ENCODE peak calls at places on chromosome 21, in ten cellular contexts. One of them, this sample, is unnamed.
A peak's percentile ranks its signal among the peaks of the same experiment; 100 is the strongest.

GRCh38 chr21:44956356-44957046 is 16.7 kb downstream of the SLX9 start:
- DNase-seq in kidney tubule cell: no peak
- DNase-seq in stimulated activated CD4-positive, alpha-beta T cell treated with anti-CD3 and anti-CD28 coated beads, Interleukin-4, amount 100 ng/mL, for 4 hours: no peak
- DNase-seq in cardiac muscle cell: no peak
- DNase-seq in CD8-positive, alpha-beta T cell: no peak
- DNase-seq in activated naive CD4-positive, alpha-beta T cell: no peak
- DNase-seq in effector memory CD8-positive, alpha-beta T cell: no peak
- DNase-seq in astrocyte: no peak
- DNase-seq in NCI-H1694 treated with DMSO at 0.1 percent for 48 hours: no peak
- DNase-seq in T-cell: no peak
- DNase-seq in this sample: no peak

GRCh38 chr21:34514576-34515135 is 2.6 kb upstream of the KCNE1 start:
- DNase-seq in kidney tubule cell: peak; percentile 78
- DNase-seq in stimulated activated CD4-positive, alpha-beta T cell treated with anti-CD3 and anti-CD28 coated beads, Interleukin-4, amount 100 ng/mL, for 4 hours: no peak
- DNase-seq in cardiac muscle cell: no peak
- DNase-seq in CD8-positive, alpha-beta T cell: no peak
- DNase-seq in activated naive CD4-positive, alpha-beta T cell: no peak
- DNase-seq in effector memory CD8-positive, alpha-beta T cell: no peak
- DNase-seq in astrocyte: peak; percentile 39
- DNase-seq in NCI-H1694 treated with DMSO at 0.1 percent for 48 hours: no peak
- DNase-seq in T-cell: no peak
- DNase-seq in this sample: peak; percentile 28

GRCh38 chr21:34509151-34509550 is 2.9 kb downstream of the KCNE1 start:
- DNase-seq in kidney tubule cell: no peak
- DNase-seq in stimulated activated CD4-positive, alpha-beta T cell treated with anti-CD3 and anti-CD28 coated beads, Interleukin-4, amount 100 ng/mL, for 4 hours: no peak
- DNase-seq in cardiac muscle cell: no peak
- DNase-seq in CD8-positive, alpha-beta T cell: no peak
- DNase-seq in activated naive CD4-positive, alpha-beta T cell: no peak
- DNase-seq in effector memory CD8-positive, alpha-beta T cell: no peak
- DNase-seq in astrocyte: no peak
- DNase-seq in NCI-H1694 treated with DMSO at 0.1 percent for 48 hours: no peak
- DNase-seq in T-cell: no peak
- DNase-seq in this sample: no peak

GRCh38 chr21:33011462-33011861 is 14.3 kb upstream of the OLIG2 start:
- DNase-seq in kidney tubule cell: peak; percentile 97
- DNase-seq in stimulated activated CD4-positive, alpha-beta T cell treated with anti-CD3 and anti-CD28 coated beads, Interleukin-4, amount 100 ng/mL, for 4 hours: no peak
- DNase-seq in cardiac muscle cell: peak; percentile 27
- DNase-seq in CD8-positive, alpha-beta T cell: no peak
- DNase-seq in activated naive CD4-positive, alpha-beta T cell: no peak
- DNase-seq in effector memory CD8-positive, alpha-beta T cell: no peak
- DNase-seq in astrocyte: peak; percentile 55
- DNase-seq in NCI-H1694 treated with DMSO at 0.1 percent for 48 hours: no peak
- DNase-seq in T-cell: no peak
- DNase-seq in this sample: peak; percentile 75

GRCh38 chr21:32613436-32614043 is 1.4 kb upstream of the CFAP298 start:
- DNase-seq in kidney tubule cell: no peak
- DNase-seq in stimulated activated CD4-positive, alpha-beta T cell treated with anti-CD3 and anti-CD28 coated beads, Interleukin-4, amount 100 ng/mL, for 4 hours: no peak
- DNase-seq in cardiac muscle cell: no peak
- DNase-seq in CD8-positive, alpha-beta T cell: no peak
- DNase-seq in activated naive CD4-positive, alpha-beta T cell: no peak
- DNase-seq in effector memory CD8-positive, alpha-beta T cell: no peak
- DNase-seq in astrocyte: no peak
- DNase-seq in NCI-H1694 treated with DMSO at 0.1 percent for 48 hours: no peak
- DNase-seq in T-cell: no peak
- DNase-seq in this sample: no peak

GRCh38 chr21:44555200-44555875 is 3.3 kb downstream of the KRTAP10-3 start:
- DNase-seq in kidney tubule cell: no peak
- DNase-seq in stimulated activated CD4-positive, alpha-beta T cell treated with anti-CD3 and anti-CD28 coated beads, Interleukin-4, amount 100 ng/mL, for 4 hours: no peak
- DNase-seq in cardiac muscle cell: no peak
- DNase-seq in CD8-positive, alpha-beta T cell: no peak
- DNase-seq in activated naive CD4-positive, alpha-beta T cell: no peak
- DNase-seq in effector memory CD8-positive, alpha-beta T cell: no peak
- DNase-seq in astrocyte: no peak
- DNase-seq in NCI-H1694 treated with DMSO at 0.1 percent for 48 hours: no peak
- DNase-seq in T-cell: no peak
- DNase-seq in this sample: no peak

GRCh38 chr21:38494254-38494648 is 4.0 kb downstream of the ERG start:
- DNase-seq in kidney tubule cell: no peak
- DNase-seq in stimulated activated CD4-positive, alpha-beta T cell treated with anti-CD3 and anti-CD28 coated beads, Interleukin-4, amount 100 ng/mL, for 4 hours: no peak
- DNase-seq in cardiac muscle cell: no peak
- DNase-seq in CD8-positive, alpha-beta T cell: no peak
- DNase-seq in activated naive CD4-positive, alpha-beta T cell: no peak
- DNase-seq in effector memory CD8-positive, alpha-beta T cell: no peak
- DNase-seq in astrocyte: peak; percentile 21
- DNase-seq in NCI-H1694 treated with DMSO at 0.1 percent for 48 hours: no peak
- DNase-seq in T-cell: no peak
- DNase-seq in this sample: no peak

GRCh38 chr21:39518055-39518844 is 66.5 kb downstream of the SH3BGR start:
- DNase-seq in kidney tubule cell: peak; percentile 71
- DNase-seq in stimulated activated CD4-positive, alpha-beta T cell treated with anti-CD3 and anti-CD28 coated beads, Interleukin-4, amount 100 ng/mL, for 4 hours: peak; percentile 19
- DNase-seq in cardiac muscle cell: peak; percentile 57
- DNase-seq in CD8-positive, alpha-beta T cell: peak; percentile 13
- DNase-seq in activated naive CD4-positive, alpha-beta T cell: no peak
- DNase-seq in effector memory CD8-positive, alpha-beta T cell: peak; percentile 23
- DNase-seq in astrocyte: peak; percentile 27
- DNase-seq in NCI-H1694 treated with DMSO at 0.1 percent for 48 hours: peak; percentile 86
- DNase-seq in T-cell: peak; percentile 8
- DNase-seq in this sample: no peak

GRCh38 chr21:35423694-35424093 is 374.6 kb upstream of the RUNX1 start:
- DNase-seq in kidney tubule cell: no peak
- DNase-seq in stimulated activated CD4-positive, alpha-beta T cell treated with anti-CD3 and anti-CD28 coated beads, Interleukin-4, amount 100 ng/mL, for 4 hours: no peak
- DNase-seq in cardiac muscle cell: peak; percentile 77
- DNase-seq in CD8-positive, alpha-beta T cell: no peak
- DNase-seq in activated naive CD4-positive, alpha-beta T cell: no peak
- DNase-seq in effector memory CD8-positive, alpha-beta T cell: no peak
- DNase-seq in astrocyte: peak; percentile 39
- DNase-seq in NCI-H1694 treated with DMSO at 0.1 percent for 48 hours: no peak
- DNase-seq in T-cell: no peak
- DNase-seq in this sample: no peak

GRCh38 chr21:29175408-29176147 is 45.1 kb downstream of the MAP3K7CL start:
- DNase-seq in kidney tubule cell: no peak
- DNase-seq in stimulated activated CD4-positive, alpha-beta T cell treated with anti-CD3 and anti-CD28 coated beads, Interleukin-4, amount 100 ng/mL, for 4 hours: no peak
- DNase-seq in cardiac muscle cell: peak; percentile 85
- DNase-seq in CD8-positive, alpha-beta T cell: no peak
- DNase-seq in activated naive CD4-positive, alpha-beta T cell: no peak
- DNase-seq in effector memory CD8-positive, alpha-beta T cell: no peak
- DNase-seq in astrocyte: no peak
- DNase-seq in NCI-H1694 treated with DMSO at 0.1 percent for 48 hours: no peak
- DNase-seq in T-cell: no peak
- DNase-seq in this sample: no peak

GRCh38 chr21:45411810-45412206 is 6.8 kb downstream of the COL18A1 start:
- DNase-seq in kidney tubule cell: no peak
- DNase-seq in stimulated activated CD4-positive, alpha-beta T cell treated with anti-CD3 and anti-CD28 coated beads, Interleukin-4, amount 100 ng/mL, for 4 hours: no peak
- DNase-seq in cardiac muscle cell: no peak
- DNase-seq in CD8-positive, alpha-beta T cell: no peak
- DNase-seq in activated naive CD4-positive, alpha-beta T cell: no peak
- DNase-seq in effector memory CD8-positive, alpha-beta T cell: no peak
- DNase-seq in astrocyte: no peak
- DNase-seq in NCI-H1694 treated with DMSO at 0.1 percent for 48 hours: no peak
- DNase-seq in T-cell: no peak
- DNase-seq in this sample: no peak

This sample was measured in NCI-H226.